ENCODE peak calls at places on chromosomes 12 and 14, in six cellular contexts. Q, Y, C, R, I and S are unnamed samples.

GRCh38 chr12:109716512-109717389 is 3.1 kb downstream of the FAM222A start:
- DNase-seq in Q (no peak), Y (no peak), C (peak; percentile 81), R (no peak), I (no peak), S (no peak)

GRCh38 chr12:107605293-107605692 is 80.3 kb upstream of the PWP1 start:
- DNase-seq in Q (no peak), Y (no peak), C (no peak), R (no peak), I (no peak), S (no peak)

GRCh38 chr14:75515631-75515999 is 6.7 kb upstream of the BATF start:
- DNase-seq in Q (no peak), Y (no peak), C (no peak), R (no peak), I (no peak), S (no peak)

GRCh38 chr12:13173537-13173936 is 23.0 kb upstream of the EMP1 start:
- DNase-seq in Q (no peak), Y (peak; percentile 50), C (peak; percentile 56), R (peak; percentile 75), I (peak; percentile 85), S (peak; percentile 58)

GRCh38 chr12:111598637-111599458 is at the start of gene ATXN2:
- DNase-seq in Q (peak; percentile 77), Y (peak; percentile 88), C (peak; percentile 71), R (peak; percentile 14), I (peak; percentile 77), S (peak; percentile 67)

GRCh38 chr12:70641691-70642090 is 4.5 kb upstream of the PTPRB start:
- DNase-seq in Q (no peak), Y (no peak), C (no peak), R (no peak), I (no peak), S (no peak)

GRCh38 chr14:52131640-52132320 is 62.9 kb upstream of the NID2 start:
- DNase-seq in Q (peak; percentile 93), Y (peak; percentile 87), C (peak; percentile 90), R (peak; percentile 95), I (peak; percentile 80), S (peak; percentile 68)

GRCh38 chr12:85713368-85713767 is 122.8 kb downstream of the RASSF9 start:
- DNase-seq in Q (no peak), Y (no peak), C (no peak), R (no peak), I (no peak), S (no peak)

GRCh38 chr12:42698213-42698612 is 108.7 kb upstream of the PRICKLE1 start:
- DNase-seq in Q (no peak), Y (no peak), C (no peak), R (no peak), I (no peak), S (no peak)

GRCh38 chr12:127509066-127509778 is 757.7 kb upstream of the TMEM132C start:
- DNase-seq in Q (no peak), Y (no peak), C (no peak), R (peak; percentile 76), I (no peak), S (no peak)

GRCh38 chr12:104686196-104686595 is 229.4 kb downstream of the CHST11 start:
- DNase-seq in Q (no peak), Y (no peak), C (no peak), R (peak; percentile 21), I (no peak), S (no peak)

GRCh38 chr12:65082411-65082810 is 38.7 kb downstream of the WIF1 start:
- DNase-seq in Q (no peak), Y (no peak), C (no peak), R (no peak), I (no peak), S (no peak)

GRCh38 chr14:105855893-105856675 is 329.7 kb downstream of the TMEM121 start:
- DNase-seq in Q (no peak), Y (no peak), C (peak; percentile 8), R (no peak), I (peak; percentile 59), S (no peak)

GRCh38 chr14:33737446-33737845 is 213.4 kb downstream of the EGLN3 start:
- DNase-seq in Q (no peak), Y (no peak), C (no peak), R (peak; percentile 83), I (no peak), S (no peak)

GRCh38 chr12:4270016-4270669 is 3.4 kb upstream of the CCND2 start:
- DNase-seq in Q (peak; percentile 35), Y (peak; percentile 11), C (no peak), R (no peak), I (no peak), S (no peak)

GRCh38 chr14:75258079-75258802 is 20.4 kb upstream of the FOS start:
- DNase-seq in Q (no peak), Y (no peak), C (peak; percentile 71), R (no peak), I (peak; percentile 89), S (no peak)

GRCh38 chr12:92292016-92292415 is 146.4 kb upstream of the BTG1 start:
- DNase-seq in Q (no peak), Y (no peak), C (no peak), R (no peak), I (no peak), S (no peak)

GRCh38 chr12:92288533-92288932 is 142.9 kb upstream of the BTG1 start:
- DNase-seq in Q (no peak), Y (no peak), C (no peak), R (no peak), I (no peak), S (no peak)

GRCh38 chr12:92289611-92290010 is 144.0 kb upstream of the BTG1 start:
- DNase-seq in Q (no peak), Y (no peak), C (no peak), R (no peak), I (no peak), S (no peak)

GRCh38 chr12:92290881-92291280 is 145.2 kb upstream of the BTG1 start:
- DNase-seq in Q (no peak), Y (no peak), C (no peak), R (no peak), I (no peak), S (no peak)

GRCh38 chr12:92290016-92290685 is 144.5 kb upstream of the BTG1 start:
- DNase-seq in Q (no peak), Y (no peak), C (no peak), R (peak; percentile 81), I (no peak), S (no peak)
- H3K27ac ChIP-seq in Q (no peak overlapping the region), Y (no peak overlapping the region), C (no peak overlapping the region), R (peak overlapping the region; percentile 5), I (no peak overlapping the region), S (no peak overlapping the region)

GRCh38 chr12:89525002-89525823 is 617 bp upstream of the GALNT4 start:
- DNase-seq in Q (peak; percentile 79), Y (peak; percentile 73), C (peak; percentile 63), R (peak; percentile 42), I (peak; percentile 69), S (peak; percentile 36)
- TF ChIP-seq CTCF in Q (no peak), Y (no peak), C (no peak), R (peak; percentile 39), I (no peak), S (no peak)

GRCh38 chr14:77641207-77641533 is 24.7 kb upstream of the SPTLC2 start:
- DNase-seq in Q (no peak), Y (no peak), C (peak; percentile 32), R (no peak), I (no peak), S (no peak)
- H3K4me3 ChIP-seq in Q (no peak overlapping the region), Y (no peak overlapping the region), C (peak overlapping the region; percentile 69), R (no peak overlapping the region), I (peak overlapping the region; percentile 55), S (no peak overlapping the region)

GRCh38 chr14:81434230-81434629 is 34.1 kb upstream of the STON2 start:
- DNase-seq in Q (no peak), Y (peak; percentile 24), C (no peak), R (no peak), I (no peak), S (no peak)
- H3K27ac ChIP-seq in Q (peak overlapping the region; percentile 86), Y (no peak overlapping the region), C (no peak overlapping the region), R (no peak overlapping the region), I (no peak overlapping the region), S (no peak overlapping the region)

DNA sequence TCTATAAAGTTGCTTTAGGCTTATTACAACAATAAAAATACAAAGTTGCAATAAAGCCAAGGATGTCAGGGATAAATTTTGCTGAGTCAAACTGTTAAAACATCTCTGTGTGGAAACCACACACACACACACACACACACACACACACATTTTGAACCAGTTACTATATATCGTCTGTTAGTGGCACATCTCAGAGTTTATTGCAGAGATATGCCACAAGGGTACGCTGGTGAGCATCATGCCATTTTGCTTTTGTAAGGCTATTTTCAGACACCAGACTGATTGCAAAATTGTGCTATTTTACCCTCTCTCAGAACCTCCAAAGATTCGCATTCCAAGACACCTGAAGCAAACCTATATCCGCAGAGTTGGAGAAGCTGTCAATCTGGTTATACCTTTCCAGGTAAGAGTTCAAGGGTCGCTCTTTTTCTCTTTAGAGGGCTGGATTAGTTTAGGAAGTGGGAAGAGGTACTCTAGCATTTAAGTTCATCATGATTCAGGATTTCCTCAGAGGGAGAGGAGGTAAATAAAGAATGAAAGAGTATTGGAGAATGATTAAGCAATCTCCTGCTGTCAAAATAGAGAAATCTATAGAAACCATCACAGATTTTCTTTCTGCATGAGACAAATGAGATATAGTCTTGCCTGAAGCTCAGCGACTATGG is 27.3 kb upstream of the CHPT1 start:
- DNase-seq in Q (peak; percentile 59), Y (peak; percentile 50), C (peak; percentile 36), R (peak; percentile 54), I (no peak), S (peak; percentile 35)
- TF ChIP-seq CTCF in Q (peak; percentile 81), Y (peak; percentile 67), C (peak; percentile 80), R (peak; percentile 64), I (peak; percentile 54), S (peak; percentile 28)